ENCODE peak calls at places on chromosomes 12 and 14, in seven cellular contexts. F, M, Y, W, A, B and R are unnamed samples.

GRCh38 chr12:64205542-64205941 is 16.6 kb downstream of the KICS2 start:
- DNase-seq in A (no peak), F (no peak), B (no peak), W (no peak), M (no peak), Y (no peak), R (no peak)

GRCh38 chr12:34606749-34607519 is 584.6 kb downstream of the ALG10 start:
- DNase-seq in M (no peak), W (no peak), F (peak; percentile 47), A (no peak), Y (no peak), B (no peak), R (no peak)

GRCh38 chr12:85280138-85280983 is at the start of gene ALX1:
- DNase-seq in M (no peak), F (peak; percentile 81), B (no peak), A (peak; percentile 6), W (no peak), Y (peak; percentile 3), R (no peak)

GRCh38 chr14:96039633-96040311 is 610 bp downstream of the C14orf132 start:
- DNase-seq in W (no peak), B (peak; percentile 52), A (peak; percentile 28), F (no peak), M (peak; percentile 50), Y (peak; percentile 34), R (peak; percentile 10)

GRCh38 chr12:124923906-124924734 is 9.7 kb upstream of the UBC start:
- DNase-seq in Y (peak; percentile 95), A (peak; percentile 86), W (no peak), F (no peak), M (no peak), B (no peak), R (no peak)

GRCh38 chr12:29226621-29227020 is 77.5 kb downstream of the FAR2 start:
- DNase-seq in W (no peak), B (no peak), F (no peak), M (no peak), Y (peak; percentile 12), A (peak; percentile 30), R (no peak)

GRCh38 chr14:76781648-76782051 is 20.4 kb downstream of the VASH1 start:
- DNase-seq in A (no peak), Y (peak; percentile 38), W (no peak), M (no peak), F (no peak), B (no peak), R (no peak)

GRCh38 chr12:52724384-52724783 is 21.1 kb upstream of the KRT77 start:
- DNase-seq in W (no peak), F (no peak), A (no peak), Y (no peak), M (no peak), B (no peak), R (no peak)

GRCh38 chr14:103315368-103315911 is 18.6 kb upstream of the EIF5 start:
- DNase-seq in B (no peak), Y (peak; percentile 47), W (no peak), F (no peak), A (peak; percentile 66), M (no peak), R (no peak)

GRCh38 chr12:79373896-79374499 is 316.8 kb downstream of the PAWR start:
- DNase-seq in W (no peak), Y (peak; percentile 36), B (peak; percentile 11), F (no peak), A (peak; percentile 16), M (no peak), R (no peak)

GRCh38 chr12:63844391-63845341 is at the start of gene SRGAP1:
- DNase-seq in B (peak; percentile 51), M (peak; percentile 67), A (peak; percentile 78), Y (peak; percentile 71), W (no peak), F (peak; percentile 90), R (no peak)

GRCh38 chr12:65845751-65846537 is 21.7 kb downstream of the HMGA2 start:
- DNase-seq in Y (no peak), A (no peak), M (no peak), B (no peak), W (no peak), F (no peak), R (no peak)

GRCh38 chr12:53205747-53206146 is 1.3 kb downstream of the ITGB7 start:
- DNase-seq in A (peak; percentile 85), Y (peak; percentile 86), F (peak; percentile 74), M (no peak), B (no peak), W (peak; percentile 42), R (no peak)

GRCh38 chr12:89707992-89708792 is 446 bp downstream of the ATP2B1 start:
- DNase-seq in Y (peak; percentile 28), F (peak; percentile 89), A (no peak), W (peak; percentile 32), B (no peak), M (no peak), R (peak; percentile 53)

GRCh38 chr14:51897791-51898190 is 37.4 kb downstream of the GNG2 start:
- DNase-seq in Y (no peak), W (no peak), A (no peak), B (no peak), F (no peak), M (no peak), R (no peak)

GRCh38 chr12:71945121-71945520 is 6.5 kb downstream of the TPH2 start:
- DNase-seq in M (no peak), B (no peak), Y (no peak), A (no peak), F (no peak), W (no peak), R (no peak)

GRCh38 chr14:61475316-61475715 is 153.9 kb downstream of the PRKCH start:
- DNase-seq in B (peak; percentile 77), A (peak; percentile 81), F (no peak), W (no peak), M (no peak), Y (peak; percentile 70), R (no peak)

GRCh38 chr12:6347367-6348338 is 5.8 kb upstream of the TNFRSF1A start:
- DNase-seq in W (no peak), B (no peak), Y (no peak), A (peak; percentile 77), M (no peak), F (peak; percentile 88), R (no peak)

GRCh38 chr12:31849090-31849687 is 110.0 kb upstream of the RESF1 start:
- DNase-seq in F (no peak), B (peak; percentile 1), Y (peak; percentile 13), W (no peak), A (no peak), M (no peak), R (no peak)

GRCh38 chr12:7832059-7832696 is 40.5 kb downstream of the SLC2A14 start:
- DNase-seq in W (no peak), M (no peak), A (peak; percentile 70), Y (peak; percentile 67), B (no peak), F (no peak), R (peak; percentile 34)

GRCh38 chr14:35365130-35366047 is 39.2 kb downstream of the NFKBIA start:
- DNase-seq in A (peak; percentile 83), Y (peak; percentile 91), M (no peak), B (no peak), F (peak; percentile 92), W (no peak), R (no peak)

GRCh38 chr12:59041241-59042121 is 121.2 kb upstream of the LRIG3 start:
- DNase-seq in M (no peak), B (no peak), A (peak; percentile 94), Y (peak; percentile 88), F (no peak), W (no peak), R (no peak)

GRCh38 chr14:29800961-29801360 is 126.7 kb downstream of the PRKD1 start:
- DNase-seq in A (no peak), Y (no peak), W (no peak), B (no peak), F (no peak), M (no peak), R (no peak)

GRCh38 chr12:122686538-122686937 is 16.6 kb downstream of the HCAR2 start:
- DNase-seq in W (no peak), B (no peak), M (no peak), F (no peak), A (no peak), Y (no peak), R (no peak)

GRCh38 chr12:10227648-10228047 is 15.0 kb downstream of the GABARAPL1 start:
- DNase-seq in F (no peak), M (no peak), A (no peak), W (no peak), Y (no peak), B (no peak), R (no peak)

GRCh38 chr12:69239922-69240624 is 704 bp downstream of the CPSF6 start:
- DNase-seq in Y (peak; percentile 37), F (peak; percentile 87), B (peak; percentile 33), W (peak; percentile 42), M (peak; percentile 46), A (peak; percentile 34), R (peak; percentile 44)

GRCh38 chr12:131229426-131230339 is 276.0 kb downstream of the ADGRD1 start:
- DNase-seq in Y (no peak), F (peak; percentile 86), B (no peak), A (no peak), M (no peak), W (no peak), R (no peak)

GRCh38 chr14:85565862-85566296 is 35.9 kb downstream of the FLRT2 start:
- DNase-seq in M (no peak), Y (peak; percentile 60), F (no peak), A (peak; percentile 44), W (no peak), B (peak; percentile 4), R (no peak)

GRCh38 chr14:99726538-99727095 is 42.5 kb downstream of the CYP46A1 start:
- DNase-seq in Y (no peak), B (no peak), W (no peak), A (no peak), F (peak; percentile 64), M (no peak), R (no peak)

GRCh38 chr12:90166012-90166411 is 457.4 kb upstream of the ATP2B1 start:
- DNase-seq in Y (no peak), F (no peak), W (no peak), M (no peak), A (no peak), B (no peak), R (no peak)

GRCh38 chr12:93380480-93381121 is 2.9 kb downstream of the NUDT4 start:
- DNase-seq in W (no peak), F (no peak), B (peak; percentile 51), Y (peak; percentile 29), M (no peak), A (no peak), R (no peak)

GRCh38 chr12:29346764-29347421 is 34.1 kb downstream of the ERGIC2 start:
- DNase-seq in F (no peak), M (no peak), W (no peak), Y (no peak), B (no peak), A (no peak), R (no peak)

GRCh38 chr12:29710104-29710503 is 73.6 kb downstream of the TMTC1 start:
- DNase-seq in Y (no peak), A (no peak), F (no peak), M (no peak), B (no peak), W (no peak), R (no peak)

GRCh38 chr14:68412505-68413496 is 380.1 kb downstream of the ZFP36L1 start:
- DNase-seq in W (no peak), A (no peak), F (no peak), Y (no peak), M (no peak), B (no peak), R (no peak)

GRCh38 chr14:69039287-69039628 is 60.2 kb upstream of the ACTN1 start:
- DNase-seq in M (no peak), A (peak; percentile 57), F (no peak), Y (peak; percentile 87), B (no peak), W (no peak), R (no peak)

GRCh38 chr14:85319998-85320397 is 209.9 kb upstream of the FLRT2 start:
- DNase-seq in F (no peak), B (no peak), Y (peak; percentile 49), M (no peak), A (no peak), W (no peak), R (no peak)

GRCh38 chr12:49345840-49346658 is 639 bp upstream of the DNAJC22 start:
- DNase-seq in Y (no peak), M (no peak), W (no peak), F (no peak), B (no peak), A (no peak), R (no peak)

GRCh38 chr12:88604646-88605045 is 24.4 kb upstream of the KITLG start:
- DNase-seq in Y (no peak), W (no peak), F (no peak), M (no peak), A (no peak), B (no peak), R (no peak)